ENCODE peak calls at places on chromosomes 11 and 22, in nine cellular contexts. Z, D, B, I, Q, M, H, L and U are unnamed samples.

GRCh38 chr11:12900496-12900895 is 108.6 kb upstream of the RASSF10 start:
- DNase-seq in L (no peak), D (no peak), I (peak; percentile 90), M (no peak), B (peak; percentile 92), Q (peak; percentile 94), Z (no peak), H (no peak), U (peak; percentile 67)

GRCh38 chr11:12214751-12215150 is 104.4 kb downstream of the MICAL2 start:
- DNase-seq in D (no peak), Z (no peak), B (no peak), L (no peak), H (no peak), Q (peak; percentile 72), M (no peak), I (no peak), U (no peak)

GRCh38 chr11:62295504-62295903 is 3.4 kb downstream of the SCGB1D4 start:
- DNase-seq in Q (peak; percentile 30), I (peak; percentile 17), H (peak; percentile 47), L (no peak), B (no peak), D (no peak), M (peak; percentile 44), Z (no peak), U (no peak)

GRCh38 chr11:44960200-44960845 is 9.6 kb upstream of the TP53I11 start:
- DNase-seq in D (no peak), M (peak; percentile 32), Q (no peak), Z (no peak), H (no peak), I (no peak), B (no peak), L (no peak), U (no peak)

GRCh38 chr11:15801616-15802015 is 554.7 kb downstream of the SOX6 start:
- DNase-seq in I (no peak), M (no peak), B (no peak), L (no peak), D (no peak), H (no peak), Q (no peak), Z (no peak), U (no peak)

GRCh38 chr11:117874910-117875396 is 1.5 kb downstream of the FXYD6 start:
- DNase-seq in Z (no peak), D (no peak), B (no peak), I (no peak), H (no peak), M (no peak), L (no peak), Q (no peak), U (no peak)

GRCh38 chr22:31313366-31314147 is 21.3 kb upstream of the PIK3IP1 start:
- DNase-seq in Q (peak; percentile 61), I (peak; percentile 87), B (peak; percentile 70), D (peak; percentile 63), M (peak; percentile 68), H (peak; percentile 95), L (peak; percentile 71), Z (peak; percentile 21), U (peak; percentile 76)

GRCh38 chr22:30325065-30325720 is 1.5 kb downstream of the TBC1D10A start:
- DNase-seq in Q (peak; percentile 90), D (no peak), M (peak; percentile 33), Z (peak; percentile 47), B (peak; percentile 54), I (peak; percentile 93), L (no peak), H (peak; percentile 30), U (peak; percentile 51)

GRCh38 chr11:74559934-74560309 is 32.5 kb upstream of the POLD3 start:
- DNase-seq in Q (peak; percentile 43), M (no peak), D (no peak), Z (peak; percentile 22), I (no peak), B (no peak), L (no peak), H (no peak), U (no peak)

GRCh38 chr22:30908051-30908461 is 60.5 kb downstream of the MORC2 start:
- DNase-seq in Z (no peak), B (no peak), D (no peak), Q (no peak), M (no peak), L (no peak), H (no peak), I (no peak), U (no peak)

GRCh38 chr11:73204711-73205121 is 13.4 kb upstream of the P2RY2 start:
- DNase-seq in B (no peak), H (no peak), L (no peak), D (no peak), Z (no peak), M (no peak), Q (no peak), I (no peak), U (no peak)

GRCh38 chr22:24834845-24835570 is 29.0 kb downstream of the SGSM1 start:
- DNase-seq in H (peak; percentile 85), D (peak; percentile 25), Q (peak; percentile 11), B (no peak), Z (no peak), M (no peak), L (no peak), I (peak; percentile 48), U (no peak)

DNA sequence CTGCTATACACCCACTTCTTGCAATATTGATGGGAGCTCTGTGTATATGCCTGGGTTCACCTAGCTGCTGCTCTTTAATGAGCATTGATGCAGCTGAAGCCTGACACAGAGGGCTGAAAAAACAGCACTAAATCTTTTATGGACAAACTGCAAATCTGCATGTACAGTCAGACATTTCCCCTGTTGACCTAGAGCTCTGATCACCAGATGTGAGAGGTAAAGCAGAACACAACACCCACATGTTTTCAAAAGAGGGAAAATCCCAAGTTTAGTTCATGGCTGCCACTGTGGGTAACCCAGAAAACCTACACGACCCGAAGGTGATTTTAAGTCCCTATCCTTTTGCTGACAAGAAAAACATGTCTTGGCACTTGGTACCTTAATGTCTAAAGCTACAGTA is 303.0 kb upstream of the PITPNB start:
- DNase-seq in L (no peak), H (no peak), M (no peak), Z (no peak), I (no peak), B (no peak), D (no peak), Q (peak; percentile 41), U (no peak)
- H3K27ac ChIP-seq in L (no peak overlapping the region), H (no peak overlapping the region), M (no peak overlapping the region), Z (no peak overlapping the region), I (no peak overlapping the region), B (no peak overlapping the region), D (no peak overlapping the region), Q (no peak overlapping the region), U (no peak overlapping the region)

GRCh38 chr11:46238967-46239800 is 38.3 kb upstream of the CREB3L1 start:
- DNase-seq in M (peak; percentile 88), I (peak; percentile 75), L (peak; percentile 82), H (peak; percentile 93), Z (peak; percentile 86), Q (peak; percentile 84), D (peak; percentile 76), B (peak; percentile 46), U (no peak)
- H3K27ac ChIP-seq in M (no peak overlapping the region), I (no peak overlapping the region), L (peak overlapping the region; percentile 26), H (peak overlapping the region; percentile 24), Z (peak overlapping the region; percentile 78), Q (peak overlapping the region; percentile 84), D (no peak overlapping the region), B (peak overlapping the region; percentile 65), U (peak overlapping the region; percentile 78)

DNA sequence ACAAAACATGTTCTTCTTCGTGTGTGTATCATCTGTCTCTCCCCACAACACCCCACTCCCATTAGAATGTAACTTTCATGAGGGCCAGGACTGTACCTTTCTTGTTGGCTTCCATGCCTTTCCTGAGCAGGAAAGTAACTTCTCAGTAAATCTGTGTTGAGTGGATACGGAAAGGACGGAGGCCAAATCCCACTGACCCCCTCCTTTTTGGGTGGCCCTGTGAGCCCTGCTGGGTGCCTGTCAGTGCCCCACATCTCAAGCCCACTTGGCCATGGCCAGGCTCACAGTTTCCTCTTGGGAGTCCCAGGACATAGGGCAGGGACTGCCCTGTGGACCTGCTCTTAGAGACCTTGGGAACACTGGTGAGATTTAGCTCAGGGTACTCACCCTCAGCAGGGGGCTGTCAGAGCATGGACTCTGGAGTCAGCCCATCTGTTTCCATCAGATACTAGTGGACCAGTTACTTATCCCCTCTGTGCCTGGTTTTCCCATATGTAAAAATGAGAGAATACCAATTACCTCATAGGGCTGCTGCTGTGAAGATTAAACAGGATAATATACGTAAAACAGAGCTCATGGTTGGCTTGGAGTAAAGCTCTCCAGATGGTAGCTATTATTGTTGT is 1.1 kb upstream of the C11orf96 start:
- DNase-seq in I (no peak), B (no peak), D (no peak), H (no peak), Z (no peak), Q (peak; percentile 39), L (no peak), M (no peak), U (no peak)
- H3K27ac ChIP-seq in I (no peak overlapping the region), B (no peak overlapping the region), D (no peak overlapping the region), H (no peak overlapping the region), Z (no peak overlapping the region), Q (no peak overlapping the region), L (no peak overlapping the region), M (no peak overlapping the region), U (no peak overlapping the region)

DNA sequence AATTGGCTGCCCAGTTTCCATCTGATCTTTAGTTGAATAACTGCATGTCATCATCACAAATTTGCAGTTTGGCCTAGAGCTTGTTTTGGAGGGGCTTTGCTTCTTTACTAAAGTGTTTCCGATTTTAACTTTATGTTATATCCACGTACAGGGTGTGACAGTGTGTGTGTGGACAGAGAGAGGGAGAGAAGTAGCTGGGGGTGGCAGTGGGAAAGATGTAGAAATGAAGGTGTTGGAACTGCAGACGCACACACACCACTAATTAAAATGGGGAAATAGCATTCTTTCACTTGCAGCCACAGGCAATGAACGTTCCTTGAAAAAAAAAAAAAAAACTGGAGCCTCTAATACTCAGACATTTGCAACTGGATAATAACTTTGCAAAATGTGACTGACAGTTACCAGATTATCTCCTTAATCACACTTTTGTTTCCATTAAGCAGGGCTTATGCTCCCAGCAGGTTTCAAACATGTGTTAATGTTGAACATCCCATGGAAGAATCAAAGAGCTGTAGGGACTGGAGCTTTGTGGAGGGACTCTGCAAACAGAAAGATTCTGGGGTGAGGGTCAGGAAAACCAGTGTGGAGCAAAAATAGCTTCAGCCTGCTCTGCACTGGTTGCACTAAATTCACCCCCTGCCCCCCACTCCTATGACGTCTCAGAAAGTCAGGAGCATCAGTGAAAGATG is 238.1 kb upstream of the TENM4 start:
- DNase-seq in L (no peak), Z (no peak), H (peak; percentile 10), D (no peak), Q (no peak), I (no peak), M (no peak), B (no peak), U (no peak)
- H3K27ac ChIP-seq in L (no peak overlapping the region), Z (no peak overlapping the region), H (no peak overlapping the region), D (no peak overlapping the region), Q (no peak overlapping the region), I (no peak overlapping the region), M (no peak overlapping the region), B (no peak overlapping the region), U (no peak overlapping the region)

GRCh38 chr11:107776062-107776461 is 64.2 kb upstream of the SLN start:
- DNase-seq in I (no peak), Z (no peak), M (no peak), Q (no peak), H (no peak), L (no peak), D (no peak), B (no peak), U (no peak)

GRCh38 chr11:107769189-107769588 is 57.3 kb upstream of the SLN start:
- DNase-seq in M (no peak), Q (peak; percentile 70), I (peak; percentile 29), B (no peak), L (no peak), Z (no peak), D (no peak), H (no peak), U (peak; percentile 6)

GRCh38 chr11:107770546-107770945 is 58.7 kb upstream of the SLN start:
- DNase-seq in M (peak; percentile 22), B (no peak), Q (peak; percentile 19), L (no peak), H (no peak), Z (no peak), D (no peak), I (no peak), U (no peak)
- H3K27ac ChIP-seq in M (no peak overlapping the region), B (no peak overlapping the region), Q (no peak overlapping the region), L (no peak overlapping the region), H (no peak overlapping the region), Z (no peak overlapping the region), D (no peak overlapping the region), I (no peak overlapping the region), U (no peak overlapping the region)